ENCODE peak calls at places on chromosomes 7 and 10, in nine cellular contexts. M is ovary; E is GM06990; R is WERI-Rb-1; O is stomach; B is GM12865; Y is effector memory CD4-positive, alpha-beta T cell; Q is endothelial cell of umbilical vein; N is fibroblast of lung. F is an unnamed sample.
A peak's percentile ranks its signal among the peaks of the same experiment; 100 is the strongest.

GRCh38 chr10:3811331-3811870 is 26.4 kb upstream of the KLF6 start:
- DNase-seq in O (peak; percentile 58), N (peak; percentile 85), R (no peak), Q (peak; percentile 70), E (peak; percentile 52), B (peak; percentile 89), Y (peak; percentile 34), M (no peak), F (no peak)

GRCh38 chr10:51620131-51620530 is 79.3 kb downstream of the CSTF2T start:
- DNase-seq in N (no peak), R (no peak), M (no peak), Y (no peak), E (no peak), B (peak; percentile 9), Q (no peak), O (no peak), F (no peak)

GRCh38 chr10:13787015-13787421 is 200.3 kb downstream of the PRPF18 start:
- DNase-seq in O (no peak), N (no peak), E (peak; percentile 64), Y (peak; percentile 69), R (no peak), B (peak; percentile 90), M (no peak), Q (peak; percentile 94), F (no peak)

GRCh38 chr10:72517244-72517643 is 108.6 kb downstream of the MICU1 start:
- DNase-seq in R (no peak), O (no peak), N (no peak), E (no peak), Y (no peak), Q (no peak), M (no peak), B (no peak), F (no peak)

GRCh38 chr7:155312108-155312507 is 14.4 kb downstream of the INSIG1 start:
- DNase-seq in R (no peak), Q (no peak), N (no peak), M (no peak), Y (no peak), O (no peak), E (no peak), B (no peak), F (no peak)

GRCh38 chr7:21942955-21943354 is 2.7 kb downstream of the CDCA7L start:
- DNase-seq in Y (no peak), N (no peak), M (no peak), R (no peak), E (no peak), O (no peak), Q (no peak), B (no peak), F (no peak)

GRCh38 chr7:69597278-69598076 is 798 bp upstream of the AUTS2 start:
- DNase-seq in O (peak; percentile 26), N (peak; percentile 11), M (no peak), R (peak; percentile 58), E (peak; percentile 59), Y (no peak), B (peak; percentile 9), Q (peak; percentile 10), F (no peak)

GRCh38 chr7:142896741-142897379 is 11.3 kb upstream of the TRPV6 start:
- DNase-seq in Q (no peak), E (no peak), N (no peak), B (no peak), O (no peak), R (no peak), Y (no peak), M (no peak), F (no peak)

GRCh38 chr7:106111671-106112117 is 418 bp downstream of the SYPL1 start:
- DNase-seq in E (peak; percentile 84), M (peak; percentile 68), R (no peak), Y (peak; percentile 48), N (peak; percentile 71), Q (no peak), B (no peak), O (peak; percentile 80), F (no peak)

GRCh38 chr10:129417164-129417563 is 49.9 kb upstream of the MGMT start:
- DNase-seq in Q (peak; percentile 59), M (no peak), E (no peak), Y (no peak), R (no peak), B (no peak), N (peak; percentile 83), O (no peak), F (no peak)

GRCh38 chr10:72058989-72059842 is 29.1 kb downstream of the SPOCK2 start:
- DNase-seq in Y (no peak), M (no peak), O (no peak), Q (peak; percentile 73), N (peak; percentile 9), B (no peak), R (no peak), E (no peak), F (no peak)

GRCh38 chr10:4054651-4055435 is 269.8 kb upstream of the KLF6 start:
- DNase-seq in E (no peak), R (no peak), B (no peak), N (no peak), Q (no peak), Y (no peak), M (no peak), O (no peak), F (no peak)

GRCh38 chr7:92809397-92810241 is 26.8 kb downstream of the CDK6 start:
- DNase-seq in N (peak; percentile 95), R (no peak), B (peak; percentile 92), O (peak; percentile 77), E (peak; percentile 61), M (peak; percentile 64), Y (peak; percentile 29), Q (peak; percentile 90), F (no peak)

GRCh38 chr10:84334806-84335205 is 6.4 kb downstream of the CCSER2 start:
- DNase-seq in N (peak; percentile 30), R (no peak), Q (no peak), M (no peak), Y (no peak), E (no peak), O (no peak), B (no peak), F (no peak)

GRCh38 chr10:99394761-99395386 is 35.5 kb downstream of the GOT1 start:
- DNase-seq in N (no peak), E (no peak), Q (no peak), Y (no peak), M (no peak), B (no peak), R (no peak), O (no peak), F (no peak)

GRCh38 chr10:30820282-30820991 is 190.9 kb upstream of the LYZL2 start:
- DNase-seq in Y (no peak), R (no peak), O (no peak), N (peak; percentile 88), M (no peak), B (no peak), Q (peak; percentile 98), E (no peak), F (no peak)

GRCh38 chr7:114317450-114318098 is 97.0 kb upstream of the FOXP2 start:
- DNase-seq in B (no peak), R (no peak), E (no peak), M (no peak), Y (no peak), Q (no peak), N (no peak), O (no peak), F (no peak)

GRCh38 chr10:5502903-5503835 is 3.8 kb upstream of the CALML5 start:
- DNase-seq in M (no peak), Q (no peak), Y (no peak), B (no peak), R (no peak), N (no peak), E (no peak), O (peak; percentile 87), F (no peak)

DNA sequence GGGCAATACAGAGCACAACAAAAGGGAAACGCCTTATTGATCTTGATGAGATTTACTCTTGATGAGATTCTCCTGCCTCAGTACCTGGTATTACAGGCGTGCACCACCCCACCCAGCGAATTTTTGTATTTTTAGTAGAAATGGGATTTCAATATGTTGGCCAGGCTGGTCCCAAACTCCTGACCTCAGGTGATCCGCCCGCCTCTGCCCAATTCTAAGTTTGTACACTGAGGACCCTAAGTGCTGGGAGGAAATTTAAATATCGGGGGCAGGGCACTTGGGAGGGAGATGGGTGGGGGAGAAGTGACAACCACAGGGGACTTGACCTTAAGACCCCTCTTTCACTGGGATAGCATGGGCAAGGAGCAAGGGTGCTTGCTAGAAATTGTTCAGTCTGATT is 14.1 kb downstream of the HNRNPF start:
- DNase-seq in B (no peak), Y (no peak), Q (no peak), N (no peak), E (no peak), O (no peak), M (no peak), R (no peak), F (no peak)
- H3K4me3 ChIP-seq in B (peak overlapping the region; percentile 90), Y (peak overlapping the region; percentile 23), Q (no peak overlapping the region), N (peak overlapping the region; percentile 84), E (peak overlapping the region; percentile 77), O (no peak overlapping the region), M (no peak overlapping the region), R (peak overlapping the region; percentile 81), F (no peak overlapping the region)

DNA sequence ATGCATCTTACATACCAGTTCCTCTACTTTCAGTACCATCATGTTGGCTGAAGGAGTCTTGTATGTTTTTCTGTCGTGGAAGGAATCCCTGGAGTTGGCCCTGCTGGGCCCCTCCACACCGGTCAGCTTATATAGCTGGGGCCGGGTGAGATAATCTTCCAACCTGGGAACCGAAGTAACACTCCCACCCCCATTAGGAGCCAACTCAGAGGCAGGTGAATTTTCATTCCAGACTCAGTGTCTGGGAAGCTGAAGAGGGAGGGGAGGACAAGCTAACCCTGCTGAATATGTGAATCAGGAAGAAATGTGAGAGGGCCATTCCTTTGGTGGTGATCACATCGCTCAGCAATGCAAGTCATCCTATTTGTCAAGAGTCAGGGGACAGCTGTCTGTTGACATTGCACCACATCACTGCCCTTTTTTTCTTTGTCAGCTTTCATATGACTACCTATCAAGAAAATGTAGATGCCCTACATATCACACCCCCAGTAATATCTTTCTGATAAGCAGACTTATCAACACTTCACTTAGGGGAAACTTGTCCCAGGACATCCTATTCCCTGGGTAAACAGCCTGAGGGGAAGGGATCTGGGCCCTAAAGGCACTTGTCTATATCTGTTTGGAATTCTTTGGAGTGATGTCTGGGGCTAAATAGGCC is at the start of gene ANKRD1:
- DNase-seq in M (no peak), B (no peak), N (peak; percentile 68), E (no peak), O (no peak), Q (peak; percentile 97), R (no peak), Y (no peak), F (no peak)
- H3K4me3 ChIP-seq in M (no peak within 1 kb of the TSS), B (no peak within 1 kb of the TSS), N (no peak within 1 kb of the TSS), E (no peak within 1 kb of the TSS), O (no peak within 1 kb of the TSS), Q (peak within 1 kb of the TSS; percentile 52), R (no peak within 1 kb of the TSS), Y (no peak within 1 kb of the TSS), F (no peak within 1 kb of the TSS)

DNA sequence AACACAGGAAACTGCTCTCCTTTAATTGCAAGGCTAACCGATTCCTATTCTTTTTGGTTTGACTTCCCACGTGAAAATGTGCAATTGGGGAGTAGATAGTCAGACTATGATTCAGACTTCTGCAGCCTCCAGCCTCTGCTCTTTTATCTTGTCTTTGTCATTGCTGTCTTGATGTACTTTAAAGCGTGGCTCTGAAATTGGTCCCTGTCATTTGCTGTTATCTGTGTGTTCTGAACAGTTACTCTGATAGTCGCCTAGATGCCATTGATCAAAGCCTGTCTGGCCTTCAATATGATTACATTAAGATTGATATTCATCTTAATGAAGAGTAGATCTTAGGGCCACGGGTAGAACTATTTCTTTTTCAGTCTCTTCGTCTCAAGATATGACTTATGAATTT is 799.2 kb downstream of the REEP3 start:
- DNase-seq in O (no peak), R (no peak), N (no peak), Q (no peak), B (no peak), M (no peak), E (no peak), Y (no peak), F (no peak)
- H3K4me3 ChIP-seq in O (no peak overlapping the region), R (no peak overlapping the region), N (no peak overlapping the region), Q (no peak overlapping the region), B (no peak overlapping the region), M (no peak overlapping the region), E (no peak overlapping the region), Y (no peak overlapping the region), F (no peak overlapping the region)

GRCh38 chr10:33102071-33102470 is 144.0 kb upstream of the ITGB1 start:
- DNase-seq in Q (no peak), N (no peak), R (no peak), M (no peak), B (no peak), Y (no peak), E (no peak), O (no peak), F (no peak)
- H3K4me3 ChIP-seq in Q (no peak overlapping the region), N (no peak overlapping the region), R (no peak overlapping the region), M (no peak overlapping the region), B (no peak overlapping the region), Y (no peak overlapping the region), E (no peak overlapping the region), O (no peak overlapping the region), F (no peak overlapping the region)